ENCODE peak calls at places on chromosomes 3 and 15, in four cellular contexts. G is astrocyte of the spinal cord, Z is body of pancreas, W is PC-3. J is an unnamed sample.

GRCh38 chr3:119294889-119295769 is 946 bp downstream of the ARHGAP31 start:
- DNase-seq in G (peak; percentile 64), Z (peak; percentile 20), W (peak; percentile 52), J (peak; percentile 37)

GRCh38 chr3:136672457-136672856 is 79.7 kb downstream of the STAG1 start:
- DNase-seq in Z (no peak), W (no peak), G (no peak), J (no peak)

GRCh38 chr15:96340348-96340610 is 9.8 kb downstream of the NR2F2 start:
- DNase-seq in G (no peak), Z (no peak), W (peak; percentile 20), J (no peak)

GRCh38 chr3:48664929-48665328 is 2.2 kb upstream of the CELSR3 start:
- DNase-seq in G (no peak), Z (no peak), W (no peak), J (no peak)

GRCh38 chr3:5240740-5241139 is 53.2 kb downstream of the EDEM1 start:
- DNase-seq in W (no peak), Z (no peak), G (no peak), J (no peak)

GRCh38 chr15:56243774-56244236 is at the start of gene RFX7:
- DNase-seq in W (peak; percentile 67), Z (peak; percentile 83), G (peak; percentile 58), J (peak; percentile 54)

GRCh38 chr3:107574650-107575049 is 51.9 kb downstream of the BBX start:
- DNase-seq in Z (peak; percentile 11), W (peak; percentile 62), G (peak; percentile 50), J (peak; percentile 24)

GRCh38 chr15:72229947-72230196 is 1.1 kb downstream of the PKM start:
- DNase-seq in G (no peak), W (no peak), Z (no peak), J (no peak)

GRCh38 chr3:192875971-192876565 is 41.6 kb downstream of the MB21D2 start:
- DNase-seq in Z (no peak), G (no peak), W (peak; percentile 45), J (peak; percentile 34)

GRCh38 chr3:29694331-29694730 is 413.5 kb downstream of the RBMS3 start:
- DNase-seq in G (no peak), W (peak; percentile 7), Z (no peak), J (no peak)

GRCh38 chr3:134766290-134766689 is 28.8 kb upstream of the EPHB1 start:
- DNase-seq in Z (no peak), G (no peak), W (no peak), J (no peak)

GRCh38 chr3:9217784-9218513 is 31.5 kb downstream of the SRGAP3 start:
- DNase-seq in Z (no peak), W (no peak), G (no peak), J (no peak)

GRCh38 chr3:13517253-13517977 is 31.5 kb upstream of the FBLN2 start:
- DNase-seq in G (no peak), W (no peak), Z (peak; percentile 38), J (no peak)

GRCh38 chr15:63605816-63606215 is 8.6 kb downstream of the FBXL22 start:
- DNase-seq in G (no peak), Z (no peak), W (no peak), J (no peak)

GRCh38 chr3:42589382-42590109 is 1.1 kb upstream of the SS18L2 start:
- DNase-seq in W (no peak), Z (no peak), G (no peak), J (no peak)
- H3K4me3 ChIP-seq in W (peak overlapping the region; percentile 72), Z (no peak overlapping the region), G (no peak overlapping the region), J (peak overlapping the region; percentile 59)

DNA sequence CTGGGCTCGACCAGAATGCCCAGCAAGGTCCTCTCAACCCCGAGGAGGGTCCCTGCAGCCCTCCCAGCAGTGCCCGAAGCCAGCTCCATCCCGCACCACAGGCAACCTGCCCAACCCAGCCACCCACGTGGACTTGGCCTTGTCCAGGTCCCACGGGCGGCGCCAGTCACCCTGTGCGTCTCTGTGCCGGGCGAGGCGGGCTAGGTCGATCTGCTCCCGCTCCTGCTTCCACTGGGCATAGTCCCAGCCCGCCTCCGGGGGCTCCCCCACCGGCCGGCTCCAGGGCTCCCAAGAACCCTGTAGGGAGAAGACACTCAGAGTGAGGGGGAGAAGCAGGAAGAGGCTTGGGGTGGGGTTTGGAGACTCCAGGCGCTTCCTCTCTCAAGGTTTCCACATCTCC is 3.1 kb downstream of the CCDC9B start:
- DNase-seq in W (no peak), Z (no peak), G (no peak), J (no peak)
- H3K4me3 ChIP-seq in W (peak overlapping the region; percentile 75), Z (no peak overlapping the region), G (no peak overlapping the region), J (no peak overlapping the region)

DNA sequence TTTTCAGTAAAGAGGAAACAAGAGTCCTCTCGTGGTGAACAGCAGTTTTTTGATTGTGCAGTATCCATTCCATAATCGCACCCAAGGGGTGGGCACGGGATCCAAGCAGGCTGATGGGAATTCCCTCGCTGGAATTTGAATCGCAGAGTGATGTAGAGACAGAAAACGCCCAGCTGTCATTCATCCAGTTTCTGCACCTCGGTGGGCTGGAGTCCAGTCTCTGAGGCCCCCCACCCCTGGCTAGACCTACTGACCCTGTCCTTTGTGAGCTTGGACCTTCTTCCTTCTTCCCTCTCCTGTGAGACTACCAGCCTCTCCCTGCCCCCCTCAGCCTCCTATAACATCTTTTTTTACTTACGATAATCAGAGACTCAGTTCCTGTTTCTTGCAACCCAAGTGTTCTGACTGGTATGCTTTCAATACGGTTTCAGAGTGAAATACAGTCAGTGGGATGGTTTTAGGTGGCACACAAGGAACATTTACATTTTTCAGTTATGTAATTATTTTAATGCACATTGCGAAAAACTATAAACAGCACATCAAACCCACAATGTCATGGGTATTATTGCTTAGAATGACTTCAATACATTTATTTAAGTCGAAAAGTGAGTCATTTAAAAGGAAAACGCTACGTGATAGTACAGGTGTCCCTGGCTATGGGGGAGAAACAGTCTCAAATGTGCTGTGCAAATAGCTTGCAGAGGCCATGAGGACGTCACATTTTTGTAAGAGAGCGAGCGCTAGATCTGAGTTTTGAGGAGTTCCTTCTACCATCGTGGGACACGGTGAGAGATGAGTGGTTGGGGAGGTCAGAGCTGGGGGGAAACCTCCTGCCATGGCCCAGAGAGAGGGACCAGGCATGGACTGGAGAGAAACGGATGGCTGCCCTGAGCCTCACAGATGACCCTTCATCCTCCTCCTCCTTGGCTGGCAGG is 37.5 kb upstream of the CHST2 start:
- DNase-seq in G (no peak), W (no peak), Z (no peak), J (no peak)
- H3K4me3 ChIP-seq in G (no peak overlapping the region), W (no peak overlapping the region), Z (no peak overlapping the region), J (no peak overlapping the region)

GRCh38 chr15:68231102-68231818 is 1.7 kb upstream of the CLN6 start:
- DNase-seq in G (no peak), W (no peak), Z (no peak), J (no peak)
- H3K4me3 ChIP-seq in G (no peak overlapping the region), W (no peak overlapping the region), Z (no peak overlapping the region), J (no peak overlapping the region)

GRCh38 chr15:62165029-62165792 is at the start of gene C2CD4B:
- DNase-seq in W (no peak), Z (peak; percentile 95), G (no peak), J (peak; percentile 12)
- H3K4me3 ChIP-seq in W (no peak within 1 kb of the TSS), Z (peak within 1 kb of the TSS; percentile 61), G (no peak within 1 kb of the TSS), J (no peak within 1 kb of the TSS)

DNA sequence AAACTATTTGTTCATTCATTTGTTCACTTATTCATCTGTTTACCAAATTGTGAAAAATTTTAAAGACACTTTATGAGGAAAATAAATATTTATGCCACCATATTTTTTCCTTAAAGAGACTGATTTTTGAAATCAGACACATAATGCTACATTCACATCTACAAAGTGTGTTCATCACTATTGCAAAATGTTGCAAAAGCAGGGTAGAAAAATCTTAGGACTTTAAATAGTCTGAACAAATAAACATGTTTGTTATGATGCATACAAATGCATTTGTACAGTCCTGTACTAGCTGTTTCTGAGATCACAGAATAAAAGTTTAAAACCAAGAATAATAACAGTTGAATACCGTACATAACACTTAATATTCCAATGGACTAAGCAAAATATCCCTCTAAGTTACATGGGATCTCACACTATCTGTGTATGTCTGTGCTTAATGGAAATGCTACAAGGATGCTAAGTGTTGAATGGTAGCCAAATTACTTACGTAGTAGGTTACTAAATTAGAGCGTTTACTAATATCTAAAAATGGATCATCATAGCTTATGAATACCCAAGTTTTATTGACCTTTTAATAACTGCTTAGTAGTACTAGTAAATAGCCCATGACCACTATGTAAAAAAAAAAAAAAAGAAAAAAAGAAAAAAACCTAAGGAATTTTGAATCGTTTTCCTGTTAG is 25.1 kb downstream of the ATP11B start:
- DNase-seq in G (no peak), W (no peak), Z (no peak), J (no peak)
- H3K4me3 ChIP-seq in G (no peak overlapping the region), W (no peak overlapping the region), Z (no peak overlapping the region), J (no peak overlapping the region)

GRCh38 chr3:152298393-152299242 is 29.9 kb downstream of the MBNL1 start:
- DNase-seq in G (peak; percentile 92), Z (peak; percentile 83), W (peak; percentile 73), J (peak; percentile 89)

GRCh38 chr3:152302521-152303021 is 33.8 kb downstream of the MBNL1 start:
- DNase-seq in Z (peak; percentile 76), G (peak; percentile 89), W (peak; percentile 45), J (peak; percentile 32)

GRCh38 chr3:152301745-152302181 is 33.0 kb downstream of the MBNL1 start:
- DNase-seq in G (no peak), Z (no peak), W (no peak), J (no peak)

GRCh38 chr3:152299243-152299976 is 30.7 kb downstream of the MBNL1 start:
- DNase-seq in W (no peak), Z (peak; percentile 19), G (no peak), J (no peak)

DNA sequence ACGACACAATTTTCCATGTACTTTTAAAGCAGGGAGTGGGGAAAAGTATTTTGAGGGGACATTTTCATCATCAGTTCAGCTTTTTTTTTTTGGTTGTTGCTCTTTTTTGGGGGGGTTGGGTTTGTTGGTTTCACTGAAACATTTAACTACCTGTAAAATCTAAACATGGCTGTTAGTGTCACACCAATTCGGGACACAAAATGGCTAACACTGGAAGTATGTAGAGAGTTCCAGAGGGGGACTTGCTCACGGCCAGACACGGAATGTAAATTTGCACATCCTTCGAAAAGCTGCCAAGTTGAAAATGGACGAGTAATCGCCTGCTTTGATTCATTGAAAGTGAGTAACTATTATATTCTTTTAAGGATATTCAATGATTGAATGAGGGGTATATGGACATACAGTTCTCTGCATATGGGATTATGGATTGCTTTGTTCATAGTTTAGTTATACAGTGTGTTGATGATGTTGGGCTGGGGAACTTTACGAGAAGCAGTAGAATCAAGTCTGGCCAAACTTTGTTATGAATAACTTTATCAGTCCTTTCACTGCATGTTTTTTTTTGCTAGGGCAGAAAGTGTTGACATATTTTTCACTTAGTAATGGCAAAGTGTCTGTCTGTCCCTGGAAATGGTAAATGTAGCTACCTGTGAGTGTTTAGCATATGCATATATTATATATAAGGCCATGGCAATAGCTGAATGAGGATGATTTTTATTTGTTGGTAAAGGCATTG is 31.5 kb downstream of the MBNL1 start:
- DNase-seq in Z (no peak), W (no peak), G (no peak), J (no peak)
- H3K4me3 ChIP-seq in Z (no peak overlapping the region), W (no peak overlapping the region), G (no peak overlapping the region), J (peak overlapping the region; percentile 47)

DNA sequence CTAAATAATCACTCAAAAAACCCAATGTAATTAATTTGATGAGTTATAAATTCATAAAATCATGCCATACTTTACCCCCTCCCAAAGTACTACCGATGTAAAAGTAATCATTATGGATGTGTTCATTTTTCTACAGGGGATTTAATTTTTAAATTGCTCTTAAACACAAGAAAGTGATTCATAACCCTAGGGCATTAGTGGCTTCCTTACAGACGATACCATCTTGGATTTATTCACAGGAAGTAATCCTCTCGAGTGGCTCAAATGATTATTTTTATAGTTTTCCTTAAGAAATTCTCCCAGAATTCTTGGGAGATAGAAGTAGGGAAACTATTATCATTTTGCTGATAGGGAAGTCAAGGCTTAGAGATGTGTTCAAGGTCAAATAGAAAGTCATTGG is 80.9 kb downstream of the PEX5L start:
- DNase-seq in Z (no peak), G (no peak), W (peak; percentile 16), J (no peak)
- H3K4me3 ChIP-seq in Z (no peak overlapping the region), G (no peak overlapping the region), W (no peak overlapping the region), J (no peak overlapping the region)